ENCODE peak calls at places on chromosome 10, in four cellular contexts. D is adrenal gland; K is CD4-positive, CD25-positive, alpha-beta regulatory T cell; U is neural progenitor cell. X is an unnamed sample.

GRCh38 chr10:88670497-88670896 is 6.3 kb downstream of the LIPF start:
- DNase-seq in U (no peak), K (peak), D (no peak), X (no peak)

GRCh38 chr10:128000660-128001059 is 93.8 kb downstream of the PTPRE start:
- DNase-seq in U (no peak), K (no peak), D (peak), X (no peak)

GRCh38 chr10:77080361-77081027 is 557.1 kb downstream of the KCNMA1 start:
- DNase-seq in U (no peak), D (no peak), K (no peak), X (no peak)

GRCh38 chr10:71970331-71970730 is 6.1 kb downstream of the CHST3 start:
- DNase-seq in K (no peak), D (no peak), U (peak), X (peak)

GRCh38 chr10:84924131-84924530 is 595.7 kb downstream of the CCSER2 start:
- DNase-seq in U (no peak), D (no peak), K (no peak), X (no peak)

GRCh38 chr10:125101581-125101980 is 58.8 kb downstream of the CTBP2 start:
- DNase-seq in D (no peak), K (no peak), U (no peak), X (no peak)

GRCh38 chr10:44292390-44293002 is 92.4 kb downstream of the CXCL12 start:
- DNase-seq in K (no peak), U (peak), D (no peak), X (no peak)

GRCh38 chr10:87945994-87946393 is 82.6 kb downstream of the PTEN start:
- DNase-seq in D (no peak), U (no peak), K (no peak), X (no peak)

GRCh38 chr10:12348341-12348869 is 942 bp upstream of the CAMK1D start:
- DNase-seq in U (no peak), D (no peak), K (no peak), X (no peak)

GRCh38 chr10:42888504-42889095 is 106.0 kb downstream of the BMS1 start:
- DNase-seq in D (no peak), U (no peak), K (no peak), X (no peak)

GRCh38 chr10:86752311-86752710 is 4.1 kb upstream of the BMPR1A start:
- DNase-seq in U (no peak), D (no peak), K (no peak), X (no peak)

GRCh38 chr10:65306201-65306600 is 1619.6 kb upstream of the LRRTM3 start:
- DNase-seq in D (no peak), K (no peak), U (no peak), X (no peak)

GRCh38 chr10:20330246-20330645 is 514.0 kb downstream of the PLXDC2 start:
- DNase-seq in D (no peak), U (no peak), K (no peak), X (no peak)

GRCh38 chr10:74921744-74922143 is 95.3 kb downstream of the KAT6B start:
- DNase-seq in K (no peak), U (peak), D (no peak), X (no peak)

GRCh38 chr10:31318382-31318853 is 598 bp upstream of the ZEB1 start:
- DNase-seq in D (peak), K (peak), U (peak), X (peak)

GRCh38 chr10:117536359-117536861 is 6.1 kb upstream of the EMX2 start:
- DNase-seq in D (no peak), K (no peak), U (no peak), X (no peak)

GRCh38 chr10:121559321-121559720 is 38.9 kb downstream of the FGFR2 start:
- DNase-seq in K (no peak), U (peak), D (no peak), X (no peak)
- H3K27ac ChIP-seq in K (no peak), U (peak), D (no peak), X (no peak)

DNA sequence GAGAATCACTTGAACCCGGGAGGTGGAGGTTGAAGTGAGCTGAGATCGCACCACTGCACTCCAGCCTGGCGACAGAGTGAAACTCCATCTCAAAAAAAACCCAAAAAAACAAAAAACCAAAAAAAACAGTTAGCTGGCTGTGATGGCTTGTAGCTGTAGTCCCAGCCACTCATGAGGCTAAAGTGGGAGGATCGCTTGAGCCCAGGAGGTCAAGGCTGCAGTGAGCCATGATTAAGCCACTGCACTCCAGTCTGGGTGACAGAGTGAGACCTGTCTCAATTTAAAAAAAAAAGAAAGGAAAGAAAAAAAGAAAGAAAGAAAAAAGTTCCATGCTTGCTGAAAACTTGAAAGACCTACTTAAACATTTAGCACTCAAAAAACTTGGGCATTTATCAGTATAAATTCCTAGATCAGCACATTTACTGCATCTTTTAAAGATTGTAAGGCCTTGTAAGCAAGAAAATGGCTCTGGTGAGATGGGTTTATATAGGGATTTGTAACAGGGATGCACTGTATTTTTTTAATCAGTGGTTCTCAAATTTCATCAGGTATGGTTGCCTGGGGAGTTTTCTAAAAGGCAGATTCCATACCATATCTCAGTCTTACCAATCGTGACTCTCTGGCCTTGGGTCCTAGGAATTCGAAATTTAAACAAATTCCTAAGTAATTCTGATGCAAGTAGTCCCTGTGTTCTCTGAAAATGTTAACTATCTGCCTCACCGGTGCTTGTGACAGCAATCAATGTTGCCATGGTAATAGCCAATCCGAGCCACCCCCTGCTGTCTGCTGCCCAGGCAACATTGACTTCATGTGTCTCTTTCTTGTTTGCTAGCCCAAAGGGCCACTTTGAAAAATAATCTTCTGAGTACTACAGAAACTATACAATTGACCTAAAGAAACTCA is 11.5 kb upstream of the NT5C2 start:
- DNase-seq in U (peak), D (peak), K (no peak), X (no peak)
- H3K4me3 ChIP-seq in U (no peak), D (no peak), K (no peak), X (no peak)

GRCh38 chr10:494556-494955 is 194.9 kb downstream of the DIP2C start:
- DNase-seq in D (no peak), K (no peak), U (no peak), X (no peak)
- H3K27ac ChIP-seq in D (no peak), K (no peak), U (no peak), X (no peak)

GRCh38 chr10:35232509-35232908 is 103.8 kb upstream of the CCNY start:
- DNase-seq in U (no peak), D (no peak), K (no peak), X (no peak)

GRCh38 chr10:35231646-35232045 is 104.7 kb upstream of the CCNY start:
- DNase-seq in U (no peak), D (no peak), K (no peak), X (no peak)

GRCh38 chr10:35236739-35237138 is 99.6 kb upstream of the CCNY start:
- DNase-seq in U (peak), D (no peak), K (no peak), X (no peak)

GRCh38 chr10:35237766-35238512 is 98.4 kb upstream of the CCNY start:
- DNase-seq in K (no peak), D (no peak), U (no peak), X (no peak)

DNA sequence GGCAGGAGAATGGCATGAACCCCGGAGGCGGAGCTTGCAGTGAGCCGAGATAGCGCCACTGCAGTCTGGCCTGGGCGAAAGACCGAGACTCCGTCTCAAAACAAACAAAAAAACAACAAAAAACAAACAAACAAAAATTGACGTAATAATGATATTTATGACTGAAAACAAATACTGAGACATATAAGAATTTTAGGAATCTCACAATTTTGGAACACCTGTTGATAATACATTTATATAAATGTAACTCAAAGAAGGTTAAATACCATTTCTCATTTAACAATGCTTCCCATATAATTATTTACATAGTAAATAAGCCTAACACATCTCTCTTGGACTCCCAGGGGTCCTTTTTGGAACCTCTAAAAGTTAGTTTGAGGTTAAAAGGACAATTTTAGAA is 102.2 kb upstream of the CCNY start:
- DNase-seq in D (no peak), K (no peak), U (no peak), X (no peak)
- H3K4me3 ChIP-seq in D (no peak), K (no peak), U (no peak), X (no peak)

DNA sequence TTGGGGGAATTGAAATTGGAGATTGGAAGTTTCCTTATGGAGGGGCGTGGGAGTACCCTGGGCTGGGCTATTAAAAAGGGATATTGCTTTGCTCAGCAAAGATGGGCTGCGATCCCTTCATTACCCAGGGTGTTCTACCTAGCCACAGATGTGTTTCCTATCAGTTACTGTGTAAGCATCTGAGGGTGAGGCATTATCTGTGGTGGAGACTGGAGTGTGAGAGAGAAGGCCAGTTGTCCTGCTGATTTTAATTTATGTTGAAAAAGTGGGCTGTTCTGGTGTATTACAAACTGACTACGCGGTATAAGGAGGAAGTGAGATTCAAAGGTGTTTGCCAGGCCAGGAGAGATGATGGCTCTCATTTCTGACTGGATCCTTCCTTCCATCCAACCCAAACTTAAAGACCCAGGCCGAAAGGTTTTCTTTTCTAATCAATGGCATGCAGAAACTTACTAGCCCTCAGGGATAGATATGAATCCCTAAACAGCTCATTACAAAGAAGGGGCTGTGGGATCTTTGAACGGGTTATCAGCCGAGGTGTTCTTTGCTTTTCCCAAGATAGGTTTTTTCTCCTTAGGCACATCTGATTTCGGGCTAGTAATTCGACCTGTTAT is 7.6 kb downstream of the TCF7L2 start:
- DNase-seq in K (no peak), U (no peak), D (no peak), X (no peak)
- H3K27ac ChIP-seq in K (no peak), U (peak), D (no peak), X (no peak)